ENCODE peak calls at places on chromosomes 1 and 21, in four cellular contexts. One of them, this sample, is unnamed.
A peak's percentile ranks its signal among the peaks of the same experiment; 100 is the strongest.

GRCh38 chr1:180953291-180953747 is 40.6 kb downstream of the KIAA1614 start:
- DNase-seq in transverse colon: peak; percentile 24
- DNase-seq in sigmoid colon: peak; percentile 71
- DNase-seq in heart left ventricle: no peak
- DNase-seq in this sample: no peak

GRCh38 chr1:54249798-54250497 is 50.0 kb downstream of the MRPL37 start:
- DNase-seq in transverse colon: no peak
- DNase-seq in sigmoid colon: no peak
- DNase-seq in heart left ventricle: no peak
- DNase-seq in this sample: peak; percentile 60

GRCh38 chr1:100234432-100234831 is 15.2 kb downstream of the DBT start:
- DNase-seq in transverse colon: no peak
- DNase-seq in sigmoid colon: no peak
- DNase-seq in heart left ventricle: no peak
- DNase-seq in this sample: no peak

GRCh38 chr1:222950892-222951291 is 136.1 kb downstream of the DISP1 start:
- DNase-seq in transverse colon: no peak
- DNase-seq in sigmoid colon: no peak
- DNase-seq in heart left ventricle: no peak
- DNase-seq in this sample: no peak

GRCh38 chr1:193434319-193434718 is 247.9 kb upstream of the B3GALT2 start:
- DNase-seq in transverse colon: no peak
- DNase-seq in sigmoid colon: no peak
- DNase-seq in heart left ventricle: no peak
- DNase-seq in this sample: no peak

GRCh38 chr1:8702121-8702520 is 115.3 kb downstream of the RERE start:
- DNase-seq in transverse colon: peak; percentile 57
- DNase-seq in sigmoid colon: no peak
- DNase-seq in heart left ventricle: no peak
- DNase-seq in this sample: no peak

GRCh38 chr1:30930631-30931173 is 22.1 kb upstream of the SDC3 start:
- DNase-seq in transverse colon: no peak
- DNase-seq in sigmoid colon: no peak
- DNase-seq in heart left ventricle: no peak
- DNase-seq in this sample: no peak

GRCh38 chr1:183444243-183444642 is 26.1 kb upstream of the NMNAT2 start:
- DNase-seq in transverse colon: no peak
- DNase-seq in sigmoid colon: no peak
- DNase-seq in heart left ventricle: no peak
- DNase-seq in this sample: no peak

GRCh38 chr1:151292207-151293030 is 10.3 kb downstream of the ZNF687 start:
- DNase-seq in transverse colon: no peak
- DNase-seq in sigmoid colon: no peak
- DNase-seq in heart left ventricle: no peak
- DNase-seq in this sample: no peak

GRCh38 chr1:239884776-239885175 is 206.9 kb upstream of the FMN2 start:
- DNase-seq in transverse colon: no peak
- DNase-seq in sigmoid colon: no peak
- DNase-seq in heart left ventricle: no peak
- DNase-seq in this sample: no peak

GRCh38 chr1:173997796-173998195 is 24.4 kb downstream of the RC3H1 start:
- DNase-seq in transverse colon: no peak
- DNase-seq in sigmoid colon: no peak
- DNase-seq in heart left ventricle: no peak
- DNase-seq in this sample: no peak

GRCh38 chr1:165383067-165383466 is 26.6 kb upstream of the LMX1A start:
- DNase-seq in transverse colon: peak; percentile 22
- DNase-seq in sigmoid colon: peak; percentile 85
- DNase-seq in heart left ventricle: peak; percentile 60
- DNase-seq in this sample: peak; percentile 66

GRCh38 chr1:175062339-175062738 is 5.3 kb upstream of the TNN start:
- DNase-seq in transverse colon: no peak
- DNase-seq in sigmoid colon: no peak
- DNase-seq in heart left ventricle: no peak
- DNase-seq in this sample: no peak

GRCh38 chr1:12552111-12552888 is 65.7 kb downstream of the DHRS3 start:
- DNase-seq in transverse colon: no peak
- DNase-seq in sigmoid colon: peak; percentile 65
- DNase-seq in heart left ventricle: no peak
- DNase-seq in this sample: no peak

GRCh38 chr1:240101306-240101705 is 9.6 kb downstream of the FMN2 start:
- DNase-seq in transverse colon: no peak
- DNase-seq in sigmoid colon: no peak
- DNase-seq in heart left ventricle: no peak
- DNase-seq in this sample: no peak

GRCh38 chr21:41668686-41669532 is 97.9 kb downstream of the RIPK4 start:
- DNase-seq in transverse colon: no peak
- DNase-seq in sigmoid colon: peak; percentile 41
- DNase-seq in heart left ventricle: no peak
- DNase-seq in this sample: no peak

GRCh38 chr1:180956028-180956640 is 43.4 kb downstream of the KIAA1614 start:
- DNase-seq in transverse colon: no peak
- DNase-seq in sigmoid colon: peak; percentile 58
- DNase-seq in heart left ventricle: no peak
- DNase-seq in this sample: no peak

GRCh38 chr1:4755301-4756183 is 101.1 kb downstream of the AJAP1 start:
- DNase-seq in transverse colon: no peak
- DNase-seq in sigmoid colon: no peak
- DNase-seq in heart left ventricle: no peak
- DNase-seq in this sample: no peak

GRCh38 chr1:40712405-40712944 is 21.0 kb downstream of the NFYC start:
- DNase-seq in transverse colon: no peak
- DNase-seq in sigmoid colon: no peak
- DNase-seq in heart left ventricle: no peak
- DNase-seq in this sample: no peak
- H3K4me3 ChIP-seq in transverse colon: peak overlapping the region; percentile 11
- H3K4me3 ChIP-seq in sigmoid colon: no peak overlapping the region
- H3K4me3 ChIP-seq in heart left ventricle: peak overlapping the region; percentile 59
- H3K4me3 ChIP-seq in this sample: no peak overlapping the region

GRCh38 chr1:117059678-117060440 is at the start of gene TTF2:
- DNase-seq in transverse colon: peak; percentile 95
- DNase-seq in sigmoid colon: peak; percentile 97
- DNase-seq in heart left ventricle: peak; percentile 92
- DNase-seq in this sample: peak; percentile 87
- TF ChIP-seq POLR2A in transverse colon: peak; percentile 68
- TF ChIP-seq POLR2A in sigmoid colon: no peak
- TF ChIP-seq POLR2A in heart left ventricle: peak; percentile 13
- TF ChIP-seq POLR2A in this sample: no peak

GRCh38 chr1:111221633-111222286 is 5.8 kb upstream of the CHI3L2 start:
- DNase-seq in transverse colon: peak; percentile 36
- DNase-seq in sigmoid colon: no peak
- DNase-seq in heart left ventricle: no peak
- DNase-seq in this sample: no peak

GRCh38 chr1:111221276-111221632 is 6.3 kb upstream of the CHI3L2 start:
- DNase-seq in transverse colon: no peak
- DNase-seq in sigmoid colon: no peak
- DNase-seq in heart left ventricle: no peak
- DNase-seq in this sample: no peak

GRCh38 chr1:111225091-111225490 is 2.4 kb upstream of the CHI3L2 start:
- DNase-seq in transverse colon: no peak
- DNase-seq in sigmoid colon: no peak
- DNase-seq in heart left ventricle: no peak
- DNase-seq in this sample: no peak

GRCh38 chr1:111222308-111223125 is 5.0 kb upstream of the CHI3L2 start:
- DNase-seq in transverse colon: peak; percentile 86
- DNase-seq in sigmoid colon: peak; percentile 83
- DNase-seq in heart left ventricle: peak; percentile 77
- DNase-seq in this sample: peak; percentile 71

GRCh38 chr1:111223126-111223443 is 4.4 kb upstream of the CHI3L2 start:
- DNase-seq in transverse colon: no peak
- DNase-seq in sigmoid colon: no peak
- DNase-seq in heart left ventricle: no peak
- DNase-seq in this sample: no peak
- H3K4me1 ChIP-seq in transverse colon: no peaks in the 10 kb centered on the region
- H3K4me1 ChIP-seq in sigmoid colon: no peaks in the 10 kb centered on the region
- H3K4me1 ChIP-seq in heart left ventricle: peaks cover 13% of the 10 kb centered on the region
- H3K4me1 ChIP-seq in this sample: peaks cover 20% of the 10 kb centered on the region

DNA sequence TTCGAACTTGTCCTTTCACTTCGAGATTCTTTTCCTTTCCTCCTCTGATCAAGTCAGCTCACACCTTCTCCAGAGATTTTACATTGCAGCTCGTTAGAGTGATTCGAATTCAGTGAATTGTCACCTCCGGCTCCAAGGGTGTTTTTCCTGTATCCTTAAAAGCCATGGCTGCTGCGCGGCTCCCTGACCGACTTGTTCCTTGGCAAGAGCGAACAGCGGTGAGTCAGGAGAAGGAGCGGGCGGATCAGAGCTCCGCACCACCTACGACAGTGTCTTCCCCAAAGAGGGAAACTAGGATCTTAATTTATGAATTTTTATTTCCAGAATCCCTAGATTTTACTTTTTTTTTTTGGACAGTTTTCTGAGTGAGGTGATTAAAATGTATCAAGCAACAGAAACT is 204.4 kb upstream of the ADGRL2 start:
- DNase-seq in transverse colon: no peak
- DNase-seq in sigmoid colon: no peak
- DNase-seq in heart left ventricle: no peak
- DNase-seq in this sample: no peak
- H3K4me3 ChIP-seq in transverse colon: no peak overlapping the region
- H3K4me3 ChIP-seq in sigmoid colon: no peak overlapping the region
- H3K4me3 ChIP-seq in heart left ventricle: no peak overlapping the region
- H3K4me3 ChIP-seq in this sample: no peak overlapping the region

GRCh38 chr1:191875994-191876393 is 282.3 kb upstream of the RGS18 start:
- DNase-seq in transverse colon: no peak
- DNase-seq in sigmoid colon: no peak
- DNase-seq in heart left ventricle: no peak
- DNase-seq in this sample: no peak
- TF ChIP-seq POLR2A in transverse colon: no peak
- TF ChIP-seq POLR2A in sigmoid colon: no peak
- TF ChIP-seq POLR2A in heart left ventricle: no peak
- TF ChIP-seq POLR2A in this sample: no peak

GRCh38 chr1:40171036-40171435 is 9.8 kb downstream of the RLF start:
- DNase-seq in transverse colon: no peak
- DNase-seq in sigmoid colon: no peak
- DNase-seq in heart left ventricle: no peak
- DNase-seq in this sample: no peak

GRCh38 chr1:40162791-40163441 is 1.7 kb downstream of the RLF start:
- DNase-seq in transverse colon: no peak
- DNase-seq in sigmoid colon: no peak
- DNase-seq in heart left ventricle: no peak
- DNase-seq in this sample: no peak

GRCh38 chr1:40161888-40162397 is 756 bp downstream of the RLF start:
- DNase-seq in transverse colon: no peak
- DNase-seq in sigmoid colon: no peak
- DNase-seq in heart left ventricle: no peak
- DNase-seq in this sample: peak; percentile 13

GRCh38 chr1:40167317-40167716 is 6.1 kb downstream of the RLF start:
- DNase-seq in transverse colon: no peak
- DNase-seq in sigmoid colon: no peak
- DNase-seq in heart left ventricle: no peak
- DNase-seq in this sample: no peak
- H3K4me1 ChIP-seq in transverse colon: peaks cover 10% of the 10 kb centered on the region
- H3K4me1 ChIP-seq in sigmoid colon: no peaks in the 10 kb centered on the region
- H3K4me1 ChIP-seq in heart left ventricle: peaks cover 29% of the 10 kb centered on the region
- H3K4me1 ChIP-seq in this sample: no peaks in the 10 kb centered on the region

DNA sequence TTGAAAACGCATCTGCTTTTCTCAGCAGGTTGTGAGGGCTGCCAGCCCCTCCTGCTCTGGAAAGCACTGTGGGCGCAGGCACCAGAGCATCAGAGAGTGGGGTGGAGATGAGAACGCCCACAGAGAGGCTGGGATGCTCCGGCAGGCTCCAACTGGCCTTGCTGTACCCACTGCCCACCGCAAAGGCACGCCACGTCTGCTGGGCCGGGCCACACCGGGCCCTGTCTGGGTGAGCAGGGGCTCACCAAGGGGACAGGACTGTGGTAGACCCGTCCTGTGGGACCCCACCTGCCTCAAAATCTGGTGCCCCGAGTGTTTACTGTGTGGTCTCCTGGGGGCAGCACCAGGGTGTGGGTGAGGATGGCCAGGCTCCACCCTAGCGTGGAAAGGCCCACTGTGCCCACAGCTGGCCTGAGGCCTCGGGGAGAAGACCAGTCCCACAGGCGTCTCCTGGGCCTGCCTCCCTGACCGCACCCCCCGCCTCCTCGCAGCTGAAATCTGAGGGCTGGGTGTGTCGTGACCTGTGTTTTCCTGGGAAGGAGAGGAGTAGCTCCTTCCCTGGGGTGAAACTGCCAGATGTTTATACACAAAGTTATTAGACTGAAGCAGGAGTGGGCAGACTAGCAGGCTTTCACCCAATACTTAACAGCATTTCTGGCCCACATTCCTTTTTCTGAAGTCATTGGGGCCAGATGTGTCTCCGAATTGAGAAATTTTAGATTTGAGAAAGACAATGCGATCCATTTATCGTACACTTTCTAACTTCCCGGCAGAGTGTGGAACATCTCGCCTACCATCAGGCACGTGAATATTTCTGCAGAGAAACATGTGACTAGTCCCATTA is 53.8 kb downstream of the STUM start:
- DNase-seq in transverse colon: peak; percentile 26
- DNase-seq in sigmoid colon: peak; percentile 90
- DNase-seq in heart left ventricle: peak; percentile 80
- DNase-seq in this sample: peak; percentile 70
- H3K4me3 ChIP-seq in transverse colon: no peak overlapping the region
- H3K4me3 ChIP-seq in sigmoid colon: no peak overlapping the region
- H3K4me3 ChIP-seq in heart left ventricle: no peak overlapping the region
- H3K4me3 ChIP-seq in this sample: no peak overlapping the region

GRCh38 chr1:186250529-186250928 is 124.5 kb downstream of the TPR start:
- DNase-seq in transverse colon: no peak
- DNase-seq in sigmoid colon: no peak
- DNase-seq in heart left ventricle: no peak
- DNase-seq in this sample: no peak

DNA sequence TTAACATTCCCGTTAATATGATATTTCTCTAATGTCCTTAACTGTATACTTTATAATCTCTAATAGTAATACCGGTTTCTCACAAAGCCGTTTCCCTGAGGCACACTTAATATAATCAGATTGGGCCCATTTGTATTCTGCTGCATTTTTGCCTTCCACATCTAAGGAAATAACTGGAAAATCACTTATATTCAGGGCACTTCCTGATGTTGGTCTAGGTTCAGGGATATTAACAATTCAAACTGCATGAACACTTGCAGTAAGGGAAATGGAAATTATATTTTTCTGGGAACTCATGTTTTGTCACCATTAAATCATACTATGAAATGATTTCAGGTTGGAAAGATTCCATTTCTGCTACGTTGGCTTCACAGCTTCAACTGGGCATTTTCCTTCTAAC is 119.8 kb downstream of the TPR start:
- DNase-seq in transverse colon: no peak
- DNase-seq in sigmoid colon: no peak
- DNase-seq in heart left ventricle: no peak
- DNase-seq in this sample: no peak
- TF ChIP-seq POLR2A in transverse colon: no peak
- TF ChIP-seq POLR2A in sigmoid colon: no peak
- TF ChIP-seq POLR2A in heart left ventricle: no peak
- TF ChIP-seq POLR2A in this sample: no peak